ENCODE peak calls at places on chromosomes 3 and 15, in five cellular contexts. G is H9, B is trophoblast cell, N is IMR-90, X is neuronal stem cell. P is an unnamed sample.

GRCh38 chr3:188076176-188076575 is 77.8 kb upstream of the LPP start:
- DNase-seq in G (no peak), B (no peak), N (no peak), X (no peak), P (no peak)

GRCh38 chr3:151282921-151283320 is 4.6 kb upstream of the P2RY14 start:
- DNase-seq in G (no peak), B (peak), N (peak), X (peak), P (peak)

GRCh38 chr3:81692766-81693165 is 68.7 kb downstream of the GBE1 start:
- DNase-seq in G (no peak), B (no peak), N (no peak), X (no peak), P (no peak)

GRCh38 chr3:150000631-150001030 is 29.9 kb upstream of the PFN2 start:
- DNase-seq in G (no peak), B (peak), N (peak), X (no peak), P (no peak)

GRCh38 chr3:5321941-5322340 is 134.4 kb downstream of the EDEM1 start:
- DNase-seq in G (no peak), B (peak), N (no peak), X (no peak), P (no peak)

GRCh38 chr3:27718459-27718858 is 3.7 kb downstream of the EOMES start:
- DNase-seq in G (no peak), B (no peak), N (no peak), X (no peak), P (no peak)

GRCh38 chr3:34351857-34352545 is 553.6 kb downstream of the PDCD6IP start:
- DNase-seq in G (no peak), B (peak), N (no peak), X (no peak), P (no peak)

GRCh38 chr3:177724020-177724638 is 526.8 kb upstream of the TBL1XR1 start:
- DNase-seq in G (no peak), B (peak), N (no peak), X (no peak), P (peak)

GRCh38 chr3:87771338-87772059 is 287.3 kb downstream of the CGGBP1 start:
- DNase-seq in G (peak), B (peak), N (peak), X (no peak), P (peak)

GRCh38 chr3:133750201-133750748 is 4.1 kb downstream of the TF start:
- DNase-seq in G (no peak), B (no peak), N (no peak), X (no peak), P (no peak)

GRCh38 chr3:3636815-3637214 is 162.4 kb upstream of the LRRN1 start:
- DNase-seq in G (no peak), B (peak), N (no peak), X (no peak), P (no peak)

GRCh38 chr3:34152641-34153040 is 354.2 kb downstream of the PDCD6IP start:
- DNase-seq in G (no peak), B (no peak), N (no peak), X (no peak), P (no peak)

GRCh38 chr15:66483131-66483566 is 14.4 kb downstream of the SNAPC5 start:
- DNase-seq in G (no peak), B (no peak), N (peak), X (no peak), P (peak)

GRCh38 chr3:134328147-134328591 is 46.1 kb downstream of the AMOTL2 start:
- DNase-seq in G (peak), B (peak), N (peak), X (no peak), P (peak)

GRCh38 chr3:138062626-138063025 is 52.7 kb downstream of the CLDN18 start:
- DNase-seq in G (no peak), B (no peak), N (peak), X (no peak), P (peak)

GRCh38 chr3:152313430-152313829 is 44.7 kb downstream of the MBNL1 start:
- DNase-seq in G (no peak), B (no peak), N (no peak), X (no peak), P (no peak)

GRCh38 chr3:114299421-114299820 is 5.6 kb downstream of the TIGIT start:
- DNase-seq in G (peak), B (peak), N (no peak), X (no peak), P (no peak)

GRCh38 chr3:13513913-13514517 is 33.9 kb downstream of the HDAC11 start:
- DNase-seq in G (no peak), B (peak), N (no peak), X (no peak), P (no peak)

GRCh38 chr3:46934508-46935167 is 41.9 kb downstream of the CCDC12 start:
- DNase-seq in G (no peak), B (no peak), N (no peak), X (no peak), P (peak)

GRCh38 chr3:102193255-102193654 is 241.6 kb upstream of the ZPLD1 start:
- DNase-seq in G (no peak), B (no peak), N (no peak), X (no peak), P (no peak)

GRCh38 chr3:127738192-127738840 is 65.6 kb downstream of the ABTB1 start:
- DNase-seq in G (no peak), B (peak), N (peak), X (no peak), P (peak)

GRCh38 chr3:63912768-63913588 is 795 bp upstream of the SCAANT1 start:
- DNase-seq in G (peak), B (peak), N (peak), X (peak), P (peak)

GRCh38 chr3:136042608-136043221 is 77.2 kb downstream of the PPP2R3A start:
- DNase-seq in G (no peak), B (peak), N (peak), X (peak), P (peak)

GRCh38 chr15:64897345-64897985 is 14.2 kb upstream of the ANKDD1A start:
- DNase-seq in G (no peak), B (peak), N (peak), X (no peak), P (peak)

GRCh38 chr15:45249125-45249780 is 2.8 kb upstream of the SLC28A2 start:
- DNase-seq in G (no peak), B (no peak), N (no peak), X (no peak), P (no peak)

GRCh38 chr3:139835830-139836655 is 98.9 kb upstream of the CLSTN2 start:
- DNase-seq in G (no peak), B (no peak), N (no peak), X (no peak), P (no peak)

DNA sequence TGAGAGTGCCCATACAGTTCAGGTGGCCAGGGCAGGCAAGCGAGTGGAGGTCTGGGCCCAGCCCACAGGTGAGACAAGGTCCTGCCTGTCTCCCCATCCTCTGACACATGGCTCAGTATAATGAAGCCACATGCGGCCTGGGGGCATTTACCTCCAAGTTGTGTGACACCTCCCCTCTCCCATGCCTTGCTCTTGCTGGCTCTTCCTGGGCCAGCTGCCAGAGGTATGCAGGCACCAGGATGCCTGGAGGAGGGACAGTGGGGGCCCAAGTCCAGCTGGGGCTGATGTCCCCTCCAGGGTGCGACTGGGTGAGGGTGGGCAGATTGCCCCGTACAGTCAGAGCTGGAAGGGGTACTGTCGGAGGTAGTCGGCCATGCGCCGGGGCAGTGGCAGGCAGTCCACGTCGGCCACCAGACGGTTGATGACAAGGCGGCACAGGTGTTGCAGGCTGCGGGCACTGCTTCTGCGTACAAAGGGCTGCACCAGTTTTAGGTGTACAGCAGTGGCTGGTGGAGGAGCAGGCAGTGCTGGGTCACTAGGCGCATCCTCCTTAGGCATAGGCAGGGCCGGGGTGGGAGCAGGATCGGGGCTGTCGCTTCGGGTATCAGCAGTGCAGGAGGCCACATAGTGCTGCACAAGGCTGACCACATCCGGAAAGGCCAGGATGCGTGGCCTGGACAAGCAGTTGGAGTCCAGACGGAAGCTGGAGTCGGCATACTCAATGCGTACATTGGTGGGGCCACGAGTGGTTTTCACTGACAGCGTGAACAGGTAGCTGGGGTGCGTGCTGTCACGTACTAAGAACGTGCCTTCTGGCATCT is 4.1 kb downstream of the CISH start:
- DNase-seq in G (no peak), B (no peak), N (no peak), X (no peak), P (no peak)
- H4K8ac ChIP-seq in G (no peak), B (no peak), N (no peak), X (no peak), P (no peak)

GRCh38 chr3:172868565-172869172 is 118.1 kb downstream of the ECT2 start:
- DNase-seq in G (no peak), B (no peak), N (no peak), X (no peak), P (no peak)
- H3K18ac ChIP-seq in G (no peak), B (no peak), N (no peak), X (no peak), P (no peak)

GRCh38 chr3:44987318-44987717 is 11.3 kb downstream of the EXOSC7 start:
- DNase-seq in G (no peak), B (no peak), N (no peak), X (no peak), P (no peak)

GRCh38 chr3:44989141-44989540 is 13.1 kb downstream of the EXOSC7 start:
- DNase-seq in G (no peak), B (peak), N (no peak), X (no peak), P (no peak)

GRCh38 chr3:44988073-44988472 is 12.0 kb downstream of the EXOSC7 start:
- DNase-seq in G (no peak), B (peak), N (no peak), X (no peak), P (no peak)

GRCh38 chr3:44991326-44991725 is 15.3 kb downstream of the EXOSC7 start:
- DNase-seq in G (no peak), B (no peak), N (no peak), X (no peak), P (no peak)

DNA sequence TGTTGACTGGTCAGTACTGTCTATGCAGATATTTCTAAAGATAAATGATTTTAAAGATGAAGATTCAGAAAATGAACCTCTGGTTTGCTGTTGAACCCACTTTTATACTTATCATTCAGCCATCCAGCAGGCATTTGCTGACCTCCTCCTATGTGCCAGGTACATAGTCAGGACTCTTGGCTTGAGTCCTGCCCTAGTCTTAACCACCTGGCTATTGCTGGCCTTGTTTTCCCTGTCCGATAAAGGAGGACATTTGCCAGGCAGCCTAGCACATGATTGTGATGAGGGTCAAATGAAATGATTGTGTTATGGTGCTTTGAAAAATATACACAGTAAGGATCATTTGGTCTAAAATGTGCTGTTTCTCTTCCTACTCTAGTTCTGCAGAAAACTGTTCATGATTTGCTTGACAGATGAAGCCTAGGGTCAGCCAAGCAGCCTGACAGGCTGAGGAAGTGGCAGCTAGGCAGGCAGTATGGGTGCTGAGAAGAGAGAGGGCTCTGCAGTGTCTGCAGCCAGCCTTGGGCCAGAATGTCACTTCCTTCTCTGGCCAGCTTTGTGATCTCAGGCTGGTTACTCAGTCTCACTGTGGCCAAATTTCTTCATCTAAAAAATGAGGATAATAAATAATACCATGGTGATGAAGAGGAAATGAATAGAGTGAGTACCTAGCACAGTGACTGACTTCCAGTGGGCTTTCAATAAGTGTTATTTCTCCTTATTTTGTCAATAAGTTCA is 13.8 kb downstream of the EXOSC7 start:
- DNase-seq in G (no peak), B (no peak), N (no peak), X (no peak), P (no peak)
- H2AK5ac ChIP-seq in G (no peak), B (no peak), N (no peak), X (no peak), P (no peak)

GRCh38 chr15:40593130-40593529 is 919 bp upstream of the KNL1 start:
- DNase-seq in G (no peak), B (no peak), N (no peak), X (no peak), P (no peak)

GRCh38 chr15:40595773-40596172 is 1.7 kb downstream of the KNL1 start:
- DNase-seq in G (no peak), B (no peak), N (no peak), X (no peak), P (no peak)

GRCh38 chr15:40593588-40594428 is at the start of gene KNL1:
- DNase-seq in G (peak), B (peak), N (peak), X (peak), P (peak)

GRCh38 chr15:40595219-40595618 is 1.2 kb downstream of the KNL1 start:
- DNase-seq in G (no peak), B (no peak), N (no peak), X (no peak), P (no peak)

GRCh38 chr15:40594429-40594836 is 384 bp downstream of the KNL1 start:
- DNase-seq in G (peak), B (peak), N (peak), X (no peak), P (peak)
- H4K8ac ChIP-seq in G (no peak), B (peak), N (no peak), X (no peak), P (no peak)

DNA sequence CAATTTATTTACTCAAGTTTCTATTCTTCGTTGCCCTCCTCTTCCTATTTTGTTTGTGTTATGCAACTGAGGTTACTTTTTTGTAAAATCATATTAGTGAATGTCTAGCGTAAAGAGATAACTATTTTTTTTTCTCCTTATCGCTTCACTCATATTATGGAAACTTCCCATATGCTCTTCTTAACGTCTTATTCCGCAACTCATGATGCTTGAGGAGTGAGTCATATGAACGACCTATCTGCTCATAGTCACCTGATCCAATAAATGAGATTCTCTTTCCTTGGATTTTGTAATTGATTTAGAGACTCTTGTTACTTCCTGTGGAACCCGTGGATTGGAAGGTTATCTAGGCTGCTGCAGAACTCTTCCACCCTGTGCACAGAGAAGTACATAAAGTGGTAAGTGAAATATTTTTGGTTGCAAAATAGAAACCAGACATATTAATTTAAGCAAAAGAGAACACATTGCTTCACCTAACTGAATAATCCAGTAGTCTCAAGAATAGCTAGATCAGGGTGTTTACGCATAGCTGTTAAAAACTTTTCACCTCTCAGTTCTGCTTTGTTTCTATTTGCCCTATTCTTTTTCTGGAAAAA is 719.3 kb upstream of the SGO1 start:
- DNase-seq in G (no peak), B (peak), N (no peak), X (no peak), P (no peak)
- H3K18ac ChIP-seq in G (no peak), B (no peak), N (no peak), X (no peak), P (no peak)

DNA sequence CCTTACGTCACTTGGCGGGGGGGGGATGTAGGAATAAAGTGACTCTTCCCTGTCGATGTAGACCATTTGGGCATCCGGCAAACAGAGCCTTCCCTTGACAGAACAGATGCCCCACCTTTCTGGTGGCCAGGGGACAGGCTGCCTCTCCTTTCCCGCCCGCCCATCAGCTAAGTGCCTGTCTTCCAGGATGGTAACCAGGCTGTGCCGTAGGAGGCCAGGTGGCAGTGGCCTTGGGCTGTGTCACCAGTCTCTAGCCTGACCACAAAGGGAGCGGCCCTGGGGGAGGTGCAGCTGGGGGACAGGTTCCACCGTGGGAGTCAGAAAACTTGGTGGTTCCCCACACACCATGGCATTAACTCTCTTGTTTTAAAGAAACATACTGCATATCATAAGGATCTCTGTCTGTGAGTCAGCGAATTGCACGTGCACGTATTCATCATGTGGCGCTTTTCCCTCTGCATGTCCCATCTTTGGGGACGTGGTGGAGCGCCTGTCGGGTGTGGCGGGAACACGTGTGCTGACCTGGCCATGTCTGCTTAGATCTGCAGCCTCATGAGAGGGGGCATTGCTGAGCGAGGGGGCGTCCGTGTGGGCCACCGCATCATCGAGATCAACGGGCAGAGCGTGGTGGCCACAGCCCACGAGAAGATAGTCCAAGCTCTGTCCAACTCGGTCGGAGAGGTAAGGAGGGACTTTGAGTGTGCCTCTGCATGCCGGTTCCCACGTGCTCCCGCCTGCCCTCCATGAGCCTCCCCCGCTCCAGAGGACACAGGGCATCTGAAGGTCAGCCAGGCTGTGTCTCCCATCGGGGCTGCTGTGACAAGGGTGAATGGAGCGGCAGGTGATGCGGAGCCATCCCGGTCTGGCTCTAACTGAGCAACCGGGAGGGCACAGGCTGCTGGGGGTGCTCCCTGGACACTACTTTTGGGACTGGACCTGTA is 156.0 kb downstream of the NSMCE3 start:
- DNase-seq in G (no peak), B (no peak), N (no peak), X (no peak), P (no peak)
- H2AK5ac ChIP-seq in G (no peak), B (no peak), N (no peak), X (peak), P (no peak)

GRCh38 chr3:71140477-71140876 is 443.1 kb downstream of the FOXP1 start:
- DNase-seq in G (no peak), B (no peak), N (no peak), X (no peak), P (no peak)
- H4K8ac ChIP-seq in G (no peak), B (no peak), N (no peak), X (no peak), P (no peak)